ENCODE peak calls at places on chromosomes 6 and 20, in six cellular contexts. G is Karpas-422, L is mammary epithelial cell, D is H1, H is GM12878, F is IMR-90. E is an unnamed sample.

GRCh38 chr6:156686429-156686939 is 90.7 kb upstream of the ARID1B start:
- DNase-seq in F (peak; percentile 59), H (no peak), G (peak; percentile 52), D (no peak), L (peak; percentile 62), E (peak; percentile 74)

GRCh38 chr20:56624786-56625681 is 4.1 kb upstream of the TFAP2C start:
- DNase-seq in H (no peak), L (no peak), F (no peak), D (no peak), G (no peak), E (no peak)

GRCh38 chr6:155026366-155027045 is 31.4 kb downstream of the TIAM2 start:
- DNase-seq in D (peak; percentile 15), F (peak; percentile 76), L (peak; percentile 90), H (no peak), G (no peak), E (peak; percentile 85)

GRCh38 chr6:124073820-124074587 is 270.3 kb downstream of the NKAIN2 start:
- DNase-seq in G (no peak), H (no peak), D (no peak), F (no peak), L (no peak), E (no peak)

GRCh38 chr20:52953020-52953419 is 19.1 kb upstream of the TSHZ2 start:
- DNase-seq in G (no peak), L (peak; percentile 50), D (no peak), F (no peak), H (no peak), E (peak; percentile 63)

GRCh38 chr6:169592558-169592957 is 109.3 kb downstream of the WDR27 start:
- DNase-seq in D (no peak), G (no peak), F (peak; percentile 79), L (peak; percentile 21), H (no peak), E (peak; percentile 91)

GRCh38 chr6:129113637-129114036 is 230.7 kb downstream of the LAMA2 start:
- DNase-seq in L (no peak), D (no peak), F (no peak), G (no peak), H (no peak), E (no peak)

GRCh38 chr6:87274660-87275273 is 47.6 kb upstream of the SMIM8 start:
- DNase-seq in F (peak; percentile 82), L (no peak), D (no peak), H (no peak), G (no peak), E (peak; percentile 84)

DNA sequence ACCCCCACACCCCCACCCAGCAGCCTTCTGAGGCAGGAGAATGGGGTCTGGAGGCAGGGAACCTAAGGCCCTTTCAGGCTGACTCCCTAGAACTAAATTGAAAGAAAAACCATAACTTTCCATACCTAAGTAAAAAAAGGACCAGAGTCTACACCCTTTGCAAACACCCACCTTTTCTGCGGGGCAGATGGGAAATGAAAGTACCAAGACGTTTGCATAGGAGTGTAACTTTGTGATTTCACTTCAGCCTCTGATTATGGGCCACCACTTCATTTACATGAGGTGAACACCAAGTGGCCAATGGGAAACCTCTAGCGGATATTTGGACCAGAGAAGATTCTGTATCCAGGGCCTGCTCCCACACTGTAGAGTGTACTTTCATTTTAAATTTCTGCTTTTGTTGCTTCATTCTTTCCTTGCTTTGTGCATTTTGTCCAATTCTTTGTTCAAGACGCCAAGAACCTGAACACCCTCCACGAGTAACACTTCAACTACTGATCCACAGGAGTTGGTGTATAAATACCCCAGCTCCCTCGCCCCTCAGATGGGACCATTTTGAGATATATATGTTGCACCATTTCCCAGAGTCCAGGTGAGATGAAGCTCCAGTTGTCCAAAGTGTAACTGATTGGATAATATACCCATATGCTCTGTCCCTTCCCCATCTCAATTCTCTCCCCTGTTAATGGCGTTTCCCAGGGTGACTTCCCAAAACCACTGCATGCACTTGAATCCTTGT is 18.9 kb upstream of the SRSF6 start:
- DNase-seq in L (no peak), D (no peak), H (peak; percentile 53), G (peak; percentile 79), F (no peak), E (no peak)
- H2AFZ ChIP-seq in L (no peak overlapping the region), D (no peak overlapping the region), H (peak overlapping the region; percentile 26), G (peak overlapping the region; percentile 36), F (no peak overlapping the region), E (no peak overlapping the region)

GRCh38 chr20:31821427-31821826 is 2.3 kb downstream of the MYLK2 start:
- DNase-seq in H (no peak), F (no peak), G (no peak), L (no peak), D (no peak), E (no peak)

GRCh38 chr20:31824554-31825313 is 5.6 kb downstream of the MYLK2 start:
- DNase-seq in L (no peak), G (no peak), D (no peak), H (no peak), F (no peak), E (no peak)

GRCh38 chr20:31824125-31824485 is 4.9 kb downstream of the MYLK2 start:
- DNase-seq in F (no peak), L (no peak), H (no peak), D (no peak), G (no peak), E (no peak)

GRCh38 chr20:31823360-31824124 is 4.4 kb downstream of the MYLK2 start:
- DNase-seq in L (no peak), H (no peak), G (no peak), F (no peak), D (no peak), E (no peak)

DNA sequence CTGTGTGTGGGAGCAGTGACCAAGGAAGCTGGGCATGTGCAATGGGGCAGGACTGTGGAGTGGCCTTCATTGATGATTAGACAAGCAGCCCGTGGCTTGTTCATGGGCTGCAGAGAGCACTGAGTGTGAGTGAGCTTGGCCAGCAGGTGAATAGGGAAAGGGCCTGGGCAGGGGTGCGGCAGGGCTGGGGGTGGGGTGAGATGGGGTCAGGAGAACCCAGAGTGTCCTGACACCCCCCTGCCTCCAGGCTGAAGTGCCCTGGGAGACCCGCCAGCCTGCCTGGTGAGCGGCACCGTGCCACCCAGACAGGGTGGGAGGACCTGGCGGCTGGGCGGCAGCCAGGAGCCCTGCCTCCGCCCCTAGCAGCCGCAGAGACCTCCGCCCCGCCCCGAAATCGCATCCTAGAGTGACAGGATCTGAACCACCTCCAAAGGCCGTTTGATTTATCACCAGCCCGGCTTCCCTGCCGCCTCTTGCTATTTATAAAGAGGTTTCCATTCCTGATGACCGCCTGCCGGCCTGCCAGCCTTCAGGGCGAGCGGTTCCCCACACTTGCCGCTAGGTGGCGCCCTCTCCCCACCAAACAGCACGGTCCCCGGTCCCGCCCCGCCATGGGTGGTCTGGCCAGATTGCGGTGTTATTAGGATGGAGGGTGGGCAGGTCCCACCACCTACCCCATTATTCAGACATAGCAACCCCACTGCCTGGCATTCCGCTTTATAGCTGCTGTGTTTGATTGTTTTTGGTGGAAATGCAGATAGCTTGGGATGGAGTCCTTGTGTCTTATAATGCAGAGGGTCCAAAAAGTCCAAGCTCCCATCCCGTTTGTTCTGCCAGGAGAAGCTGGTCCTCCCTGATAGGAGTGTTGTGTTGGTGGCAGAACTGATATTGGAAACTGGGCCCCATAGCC is 3.5 kb downstream of the MYLK2 start:
- DNase-seq in H (no peak), G (peak; percentile 84), D (peak; percentile 49), L (peak; percentile 29), F (peak; percentile 46), E (peak; percentile 70)
- H3K27ac ChIP-seq in H (no peak overlapping the region), G (no peak overlapping the region), D (no peak overlapping the region), L (no peak overlapping the region), F (no peak overlapping the region), E (no peak overlapping the region)

GRCh38 chr20:38343107-38343797 is 3.0 kb upstream of the LBP start:
- DNase-seq in L (no peak), H (no peak), F (peak; percentile 46), G (no peak), D (no peak), E (no peak)

GRCh38 chr20:38345643-38346042 is 639 bp upstream of the LBP start:
- DNase-seq in H (no peak), L (no peak), D (no peak), G (no peak), F (no peak), E (no peak)

GRCh38 chr20:38342716-38343106 is 3.6 kb upstream of the LBP start:
- DNase-seq in G (no peak), D (no peak), H (no peak), F (no peak), L (no peak), E (no peak)

GRCh38 chr20:38342196-38342595 is 4.1 kb upstream of the LBP start:
- DNase-seq in G (no peak), F (no peak), H (no peak), L (no peak), D (peak; percentile 62), E (no peak)

DNA sequence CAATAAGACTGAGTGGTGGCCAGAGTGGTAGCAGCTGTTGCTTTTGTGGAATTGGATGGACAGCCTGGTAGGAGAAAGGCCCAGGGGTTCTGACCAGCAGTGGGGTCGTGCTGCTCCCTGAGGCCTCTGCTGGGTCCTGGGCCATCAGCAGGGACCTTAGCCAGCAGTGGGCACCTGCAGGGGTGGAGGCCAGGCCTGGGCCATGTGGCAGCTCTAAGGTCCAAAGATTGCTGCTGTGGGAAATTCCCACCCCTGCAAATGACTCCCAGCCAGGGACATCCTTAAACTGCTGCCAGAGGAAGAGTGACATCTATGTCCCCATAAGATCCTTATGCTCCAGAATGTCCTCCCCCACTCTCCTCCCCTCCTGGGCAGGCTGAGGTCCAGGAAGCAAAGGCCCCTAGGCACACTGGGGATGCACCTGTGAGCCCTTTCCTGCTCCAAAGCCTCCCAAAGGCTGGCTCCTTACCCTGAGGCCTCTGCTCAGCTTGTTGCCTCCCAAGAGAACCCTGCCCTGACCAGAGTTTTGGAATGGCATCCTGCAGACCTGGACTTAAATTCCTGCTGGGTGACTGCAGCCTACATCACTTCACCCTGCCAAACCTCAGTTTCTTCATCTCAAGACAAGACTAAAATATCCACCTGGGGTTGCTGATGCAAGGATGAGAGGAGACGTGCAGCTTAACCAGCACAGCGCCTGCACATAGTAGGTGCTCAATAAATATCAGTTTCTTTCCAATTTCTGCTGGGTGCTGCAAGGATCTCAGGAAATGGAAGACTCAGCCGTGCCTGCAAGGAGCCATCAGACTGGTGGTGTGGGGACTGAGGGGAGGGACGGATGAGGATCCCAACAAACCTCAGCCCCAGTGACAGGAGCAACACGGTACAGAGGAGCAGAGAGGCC is 2.2 kb upstream of the LBP start:
- DNase-seq in D (no peak), F (no peak), G (no peak), H (no peak), L (no peak), E (no peak)
- H2AFZ ChIP-seq in D (no peak overlapping the region), F (peak overlapping the region; percentile 90), G (no peak overlapping the region), H (no peak overlapping the region), L (no peak overlapping the region), E (peak overlapping the region; percentile 64)

GRCh38 chr6:131694832-131695426 is 6.3 kb downstream of the OR2A4 start:
- DNase-seq in G (peak; percentile 78), L (peak; percentile 43), H (no peak), F (peak; percentile 79), D (peak; percentile 38), E (peak; percentile 58)

GRCh38 chr6:131696956-131697355 is 4.2 kb downstream of the OR2A4 start:
- DNase-seq in G (no peak), L (no peak), D (no peak), F (no peak), H (no peak), E (no peak)

GRCh38 chr6:131688286-131688685 is 12.9 kb downstream of the OR2A4 start:
- DNase-seq in F (no peak), H (peak; percentile 23), D (no peak), G (no peak), L (no peak), E (no peak)

GRCh38 chr6:131692589-131692988 is 8.6 kb downstream of the OR2A4 start:
- DNase-seq in G (no peak), F (no peak), L (no peak), H (no peak), D (no peak), E (no peak)

DNA sequence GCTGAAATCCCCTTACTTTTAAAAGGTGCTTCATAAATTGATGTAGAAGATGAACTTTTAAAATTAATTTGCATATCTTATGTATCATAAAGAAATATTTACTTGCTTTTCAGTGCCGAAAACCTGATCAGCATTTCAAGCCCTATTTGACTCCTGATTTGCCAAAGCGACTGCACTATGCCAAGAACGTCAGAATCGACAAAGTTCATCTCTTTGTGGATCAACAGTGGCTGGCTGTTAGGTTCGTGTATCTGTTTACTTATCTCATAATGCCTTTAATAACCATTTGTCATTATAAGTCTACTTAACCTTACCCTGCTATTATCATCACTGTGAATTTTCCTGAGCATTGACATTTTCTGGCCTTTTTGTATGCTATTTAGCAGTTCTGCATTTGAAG is 7.8 kb downstream of the OR2A4 start:
- DNase-seq in L (no peak), G (no peak), D (no peak), F (no peak), H (no peak), E (no peak)
- H3K27ac ChIP-seq in L (no peak overlapping the region), G (no peak overlapping the region), D (no peak overlapping the region), F (no peak overlapping the region), H (no peak overlapping the region), E (no peak overlapping the region)